ENCODE peak calls at places on chromosomes 5 and 9, in eight cellular contexts. One of them, this sample, is unnamed.

GRCh38 chr5:31194892-31195291 is 1.4 kb downstream of the CDH6 start:
- DNase-seq in heart left ventricle: no peak
- DNase-seq in head of caudate nucleus: no peak
- DNase-seq in GM10248: no peak
- DNase-seq in SW 1271: no peak
- DNase-seq in HEK293T: no peak
- DNase-seq in activated T-cell treated with anti-CD3 and anti-CD28 coated beads for 1 hour: no peak
- DNase-seq in effector memory CD4-positive, alpha-beta T cell: no peak
- DNase-seq in this sample: no peak

GRCh38 chr5:109931049-109931448 is 241.3 kb downstream of the MAN2A1 start:
- DNase-seq in heart left ventricle: no peak
- DNase-seq in head of caudate nucleus: no peak
- DNase-seq in GM10248: no peak
- DNase-seq in SW 1271: no peak
- DNase-seq in HEK293T: no peak
- DNase-seq in activated T-cell treated with anti-CD3 and anti-CD28 coated beads for 1 hour: no peak
- DNase-seq in effector memory CD4-positive, alpha-beta T cell: no peak
- DNase-seq in this sample: no peak

GRCh38 chr9:133710661-133711427 is 27.3 kb downstream of the SARDH start:
- DNase-seq in heart left ventricle: peak
- DNase-seq in head of caudate nucleus: no peak
- DNase-seq in GM10248: no peak
- DNase-seq in SW 1271: no peak
- DNase-seq in HEK293T: no peak
- DNase-seq in activated T-cell treated with anti-CD3 and anti-CD28 coated beads for 1 hour: no peak
- DNase-seq in effector memory CD4-positive, alpha-beta T cell: no peak
- DNase-seq in this sample: no peak

GRCh38 chr5:135997936-135998335 is 30.9 kb upstream of the TGFBI start:
- DNase-seq in heart left ventricle: no peak
- DNase-seq in head of caudate nucleus: no peak
- DNase-seq in GM10248: no peak
- DNase-seq in SW 1271: no peak
- DNase-seq in HEK293T: no peak
- DNase-seq in activated T-cell treated with anti-CD3 and anti-CD28 coated beads for 1 hour: no peak
- DNase-seq in effector memory CD4-positive, alpha-beta T cell: no peak
- DNase-seq in this sample: no peak

GRCh38 chr5:149831492-149831891 is 101.4 kb downstream of the PPARGC1B start:
- DNase-seq in heart left ventricle: no peak
- DNase-seq in head of caudate nucleus: no peak
- DNase-seq in GM10248: peak
- DNase-seq in SW 1271: peak
- DNase-seq in HEK293T: no peak
- DNase-seq in activated T-cell treated with anti-CD3 and anti-CD28 coated beads for 1 hour: no peak
- DNase-seq in effector memory CD4-positive, alpha-beta T cell: no peak
- DNase-seq in this sample: no peak

GRCh38 chr9:106287108-106287631 is 575.8 kb upstream of the ZNF462 start:
- DNase-seq in heart left ventricle: no peak
- DNase-seq in head of caudate nucleus: peak
- DNase-seq in GM10248: no peak
- DNase-seq in SW 1271: no peak
- DNase-seq in HEK293T: no peak
- DNase-seq in activated T-cell treated with anti-CD3 and anti-CD28 coated beads for 1 hour: no peak
- DNase-seq in effector memory CD4-positive, alpha-beta T cell: no peak
- DNase-seq in this sample: no peak

GRCh38 chr9:113293285-113293874 is 9.8 kb downstream of the RNF183 start:
- DNase-seq in heart left ventricle: no peak
- DNase-seq in head of caudate nucleus: no peak
- DNase-seq in GM10248: no peak
- DNase-seq in SW 1271: no peak
- DNase-seq in HEK293T: no peak
- DNase-seq in activated T-cell treated with anti-CD3 and anti-CD28 coated beads for 1 hour: no peak
- DNase-seq in effector memory CD4-positive, alpha-beta T cell: no peak
- DNase-seq in this sample: no peak

GRCh38 chr5:140607031-140607430 is 25.9 kb downstream of the CD14 start:
- DNase-seq in heart left ventricle: no peak
- DNase-seq in head of caudate nucleus: no peak
- DNase-seq in GM10248: no peak
- DNase-seq in SW 1271: no peak
- DNase-seq in HEK293T: no peak
- DNase-seq in activated T-cell treated with anti-CD3 and anti-CD28 coated beads for 1 hour: no peak
- DNase-seq in effector memory CD4-positive, alpha-beta T cell: no peak
- DNase-seq in this sample: no peak

GRCh38 chr5:68534131-68534940 is 318.8 kb downstream of the PIK3R1 start:
- DNase-seq in heart left ventricle: no peak
- DNase-seq in head of caudate nucleus: peak
- DNase-seq in GM10248: no peak
- DNase-seq in SW 1271: no peak
- DNase-seq in HEK293T: no peak
- DNase-seq in activated T-cell treated with anti-CD3 and anti-CD28 coated beads for 1 hour: no peak
- DNase-seq in effector memory CD4-positive, alpha-beta T cell: no peak
- DNase-seq in this sample: no peak

GRCh38 chr5:15203376-15203775 is 296.6 kb upstream of the FBXL7 start:
- DNase-seq in heart left ventricle: no peak
- DNase-seq in head of caudate nucleus: no peak
- DNase-seq in GM10248: no peak
- DNase-seq in SW 1271: no peak
- DNase-seq in HEK293T: no peak
- DNase-seq in activated T-cell treated with anti-CD3 and anti-CD28 coated beads for 1 hour: no peak
- DNase-seq in effector memory CD4-positive, alpha-beta T cell: no peak
- DNase-seq in this sample: no peak

GRCh38 chr9:81595887-81596558 is 93.3 kb downstream of the TLE1 start:
- DNase-seq in heart left ventricle: no peak
- DNase-seq in head of caudate nucleus: no peak
- DNase-seq in GM10248: no peak
- DNase-seq in SW 1271: no peak
- DNase-seq in HEK293T: no peak
- DNase-seq in activated T-cell treated with anti-CD3 and anti-CD28 coated beads for 1 hour: no peak
- DNase-seq in effector memory CD4-positive, alpha-beta T cell: no peak
- DNase-seq in this sample: no peak

GRCh38 chr5:150616024-150616470 is 24.4 kb upstream of the SYNPO start:
- DNase-seq in heart left ventricle: peak
- DNase-seq in head of caudate nucleus: no peak
- DNase-seq in GM10248: no peak
- DNase-seq in SW 1271: no peak
- DNase-seq in HEK293T: no peak
- DNase-seq in activated T-cell treated with anti-CD3 and anti-CD28 coated beads for 1 hour: no peak
- DNase-seq in effector memory CD4-positive, alpha-beta T cell: no peak
- DNase-seq in this sample: peak

GRCh38 chr5:97906135-97906534 is 723.1 kb upstream of the RIOK2 start:
- DNase-seq in heart left ventricle: no peak
- DNase-seq in head of caudate nucleus: no peak
- DNase-seq in GM10248: no peak
- DNase-seq in SW 1271: no peak
- DNase-seq in HEK293T: no peak
- DNase-seq in activated T-cell treated with anti-CD3 and anti-CD28 coated beads for 1 hour: no peak
- DNase-seq in effector memory CD4-positive, alpha-beta T cell: no peak
- DNase-seq in this sample: no peak

GRCh38 chr9:18896531-18897179 is 136.4 kb downstream of the SAXO1 start:
- DNase-seq in heart left ventricle: no peak
- DNase-seq in head of caudate nucleus: no peak
- DNase-seq in GM10248: no peak
- DNase-seq in SW 1271: no peak
- DNase-seq in HEK293T: no peak
- DNase-seq in activated T-cell treated with anti-CD3 and anti-CD28 coated beads for 1 hour: no peak
- DNase-seq in effector memory CD4-positive, alpha-beta T cell: no peak
- DNase-seq in this sample: no peak

GRCh38 chr5:86885011-86885410 is 267.3 kb downstream of the COX7C start:
- DNase-seq in heart left ventricle: no peak
- DNase-seq in head of caudate nucleus: no peak
- DNase-seq in GM10248: no peak
- DNase-seq in SW 1271: no peak
- DNase-seq in HEK293T: no peak
- DNase-seq in activated T-cell treated with anti-CD3 and anti-CD28 coated beads for 1 hour: no peak
- DNase-seq in effector memory CD4-positive, alpha-beta T cell: no peak
- DNase-seq in this sample: no peak

GRCh38 chr5:128842241-128842640 is 123.0 kb upstream of the SLC27A6 start:
- DNase-seq in heart left ventricle: no peak
- DNase-seq in head of caudate nucleus: no peak
- DNase-seq in GM10248: no peak
- DNase-seq in SW 1271: no peak
- DNase-seq in HEK293T: no peak
- DNase-seq in activated T-cell treated with anti-CD3 and anti-CD28 coated beads for 1 hour: no peak
- DNase-seq in effector memory CD4-positive, alpha-beta T cell: no peak
- DNase-seq in this sample: no peak

GRCh38 chr5:16921246-16921645 is 14.8 kb downstream of the MYO10 start:
- DNase-seq in heart left ventricle: no peak
- DNase-seq in head of caudate nucleus: no peak
- DNase-seq in GM10248: no peak
- DNase-seq in SW 1271: no peak
- DNase-seq in HEK293T: no peak
- DNase-seq in activated T-cell treated with anti-CD3 and anti-CD28 coated beads for 1 hour: no peak
- DNase-seq in effector memory CD4-positive, alpha-beta T cell: no peak
- DNase-seq in this sample: no peak

GRCh38 chr9:136946228-136946892 is 1.3 kb downstream of the C8G start:
- DNase-seq in heart left ventricle: peak
- DNase-seq in head of caudate nucleus: no peak
- DNase-seq in GM10248: no peak
- DNase-seq in SW 1271: no peak
- DNase-seq in HEK293T: no peak
- DNase-seq in activated T-cell treated with anti-CD3 and anti-CD28 coated beads for 1 hour: no peak
- DNase-seq in effector memory CD4-positive, alpha-beta T cell: no peak
- DNase-seq in this sample: no peak

GRCh38 chr9:70579686-70580085 is 165.2 kb upstream of the KLF9 start:
- DNase-seq in heart left ventricle: no peak
- DNase-seq in head of caudate nucleus: no peak
- DNase-seq in GM10248: no peak
- DNase-seq in SW 1271: no peak
- DNase-seq in HEK293T: no peak
- DNase-seq in activated T-cell treated with anti-CD3 and anti-CD28 coated beads for 1 hour: no peak
- DNase-seq in effector memory CD4-positive, alpha-beta T cell: no peak
- DNase-seq in this sample: no peak

GRCh38 chr9:25716220-25716872 is 38.1 kb upstream of the TUSC1 start:
- DNase-seq in heart left ventricle: no peak
- DNase-seq in head of caudate nucleus: no peak
- DNase-seq in GM10248: no peak
- DNase-seq in SW 1271: no peak
- DNase-seq in HEK293T: peak
- DNase-seq in activated T-cell treated with anti-CD3 and anti-CD28 coated beads for 1 hour: no peak
- DNase-seq in effector memory CD4-positive, alpha-beta T cell: no peak
- DNase-seq in this sample: no peak